ENCODE peak calls at places on chromosomes 5 and 9, in four cellular contexts. One of them, this sample, is unnamed.

GRCh38 chr5:145661737-145662530 is 173.2 kb downstream of the PRELID2 start:
- DNase-seq in HCT116: no peak
- DNase-seq in sigmoid colon: no peak
- DNase-seq in GM23338: no peak
- DNase-seq in this sample: peak; percentile 1

GRCh38 chr5:149429839-149430721 is 51.0 kb upstream of the IL17B start:
- DNase-seq in HCT116: peak; percentile 66
- DNase-seq in sigmoid colon: peak; percentile 89
- DNase-seq in GM23338: peak; percentile 67
- DNase-seq in this sample: no peak

GRCh38 chr9:88106492-88106891 is 31.8 kb downstream of the SPATA31C2 start:
- DNase-seq in HCT116: peak; percentile 54
- DNase-seq in sigmoid colon: no peak
- DNase-seq in GM23338: peak; percentile 53
- DNase-seq in this sample: peak; percentile 67

GRCh38 chr5:74392698-74393431 is 247.7 kb downstream of the ENC1 start:
- DNase-seq in HCT116: no peak
- DNase-seq in sigmoid colon: no peak
- DNase-seq in GM23338: no peak
- DNase-seq in this sample: peak; percentile 19

GRCh38 chr9:115507148-115507547 is 389.2 kb upstream of the TNC start:
- DNase-seq in HCT116: no peak
- DNase-seq in sigmoid colon: no peak
- DNase-seq in GM23338: no peak
- DNase-seq in this sample: no peak

GRCh38 chr5:124071039-124071438 is 559.1 kb downstream of the CSNK1G3 start:
- DNase-seq in HCT116: no peak
- DNase-seq in sigmoid colon: no peak
- DNase-seq in GM23338: no peak
- DNase-seq in this sample: no peak

GRCh38 chr5:149455889-149456409 is 76.9 kb upstream of the IL17B start:
- DNase-seq in HCT116: peak; percentile 90
- DNase-seq in sigmoid colon: peak; percentile 80
- DNase-seq in GM23338: no peak
- DNase-seq in this sample: peak; percentile 72

GRCh38 chr9:130680836-130681768 is 12.5 kb upstream of the EXOSC2 start:
- DNase-seq in HCT116: peak; percentile 81
- DNase-seq in sigmoid colon: peak; percentile 90
- DNase-seq in GM23338: peak; percentile 78
- DNase-seq in this sample: peak; percentile 95

GRCh38 chr9:114803459-114803858 is 2.4 kb downstream of the TNFSF15 start:
- DNase-seq in HCT116: no peak
- DNase-seq in sigmoid colon: no peak
- DNase-seq in GM23338: peak; percentile 24
- DNase-seq in this sample: no peak

GRCh38 chr9:121840838-121841760 is 189.7 kb downstream of the DAB2IP start:
- DNase-seq in HCT116: no peak
- DNase-seq in sigmoid colon: peak; percentile 42
- DNase-seq in GM23338: no peak
- DNase-seq in this sample: no peak

GRCh38 chr5:132073231-132074013 is at the start of gene CSF2:
- DNase-seq in HCT116: no peak
- DNase-seq in sigmoid colon: no peak
- DNase-seq in GM23338: no peak
- DNase-seq in this sample: peak; percentile 36

GRCh38 chr5:32193591-32193990 is 19.5 kb upstream of the GOLPH3 start:
- DNase-seq in HCT116: no peak
- DNase-seq in sigmoid colon: peak; percentile 94
- DNase-seq in GM23338: no peak
- DNase-seq in this sample: peak; percentile 65

GRCh38 chr5:150126199-150126920 is 29.3 kb downstream of the PDGFRB start:
- DNase-seq in HCT116: no peak
- DNase-seq in sigmoid colon: no peak
- DNase-seq in GM23338: no peak
- DNase-seq in this sample: no peak

GRCh38 chr5:11496127-11496719 is 408.0 kb downstream of the CTNND2 start:
- DNase-seq in HCT116: no peak
- DNase-seq in sigmoid colon: no peak
- DNase-seq in GM23338: no peak
- DNase-seq in this sample: no peak

GRCh38 chr9:100087218-100087617 is 11.6 kb downstream of the ERP44 start:
- DNase-seq in HCT116: no peak
- DNase-seq in sigmoid colon: no peak
- DNase-seq in GM23338: no peak
- DNase-seq in this sample: no peak

GRCh38 chr5:80956272-80956671 is 3.9 kb upstream of the RASGRF2 start:
- DNase-seq in HCT116: no peak
- DNase-seq in sigmoid colon: no peak
- DNase-seq in GM23338: no peak
- DNase-seq in this sample: no peak
- H3K4me3 ChIP-seq in HCT116: no peak overlapping the region
- H3K4me3 ChIP-seq in sigmoid colon: no peak overlapping the region
- H3K4me3 ChIP-seq in GM23338: no peak overlapping the region
- H3K4me3 ChIP-seq in this sample: no peak overlapping the region

DNA sequence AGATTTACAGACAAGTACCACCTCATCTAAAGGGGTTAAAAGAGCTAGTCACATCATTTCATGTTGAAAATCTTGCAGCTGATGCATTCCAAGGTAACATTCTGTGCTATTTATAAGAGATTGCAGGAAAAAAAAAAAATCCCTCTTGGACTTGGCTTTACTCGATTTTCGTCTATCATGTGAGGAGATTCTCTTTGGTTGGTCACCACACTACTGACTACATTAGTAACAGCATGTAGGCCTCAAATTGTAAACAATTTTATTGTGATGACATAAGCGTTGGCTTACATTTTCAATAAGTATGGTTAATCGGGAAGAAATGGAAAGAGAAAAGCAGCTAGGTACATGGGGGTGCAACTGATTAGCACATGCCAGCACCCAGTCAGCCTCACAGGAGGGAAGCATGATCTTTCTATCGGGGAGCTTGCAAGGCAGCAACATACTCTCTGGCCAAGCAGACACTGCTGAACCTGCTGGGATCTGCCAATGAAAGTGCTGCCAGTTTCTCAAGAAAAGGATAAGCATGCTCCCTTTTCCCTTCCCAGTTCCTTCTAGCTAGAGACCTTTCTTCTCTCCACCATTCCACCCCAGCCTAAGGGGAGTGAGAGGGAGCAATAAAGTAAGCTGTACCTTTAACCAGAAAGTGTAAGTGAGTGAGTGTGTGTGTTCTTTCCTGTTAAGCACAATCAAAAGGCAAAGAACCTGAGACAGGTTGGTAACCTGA is 7.5 kb downstream of the NREP start:
- DNase-seq in HCT116: no peak
- DNase-seq in sigmoid colon: no peak
- DNase-seq in GM23338: no peak
- DNase-seq in this sample: peak; percentile 34
- H3K4me1 ChIP-seq in HCT116: peaks cover 14% of the 10 kb centered on the region
- H3K4me1 ChIP-seq in sigmoid colon: peaks cover 38% of the 10 kb centered on the region
- H3K4me1 ChIP-seq in GM23338: peaks cover 51% of the 10 kb centered on the region
- H3K4me1 ChIP-seq in this sample: peaks cover 84% of the 10 kb centered on the region

GRCh38 chr5:95754545-95754944 is 23.4 kb downstream of the RHOBTB3 start:
- DNase-seq in HCT116: no peak
- DNase-seq in sigmoid colon: no peak
- DNase-seq in GM23338: no peak
- DNase-seq in this sample: no peak
- H3K36me3 ChIP-seq in HCT116: peaks cover 12% of the 10 kb centered on the region
- H3K36me3 ChIP-seq in sigmoid colon: peaks cover 64% of the 10 kb centered on the region
- H3K36me3 ChIP-seq in GM23338: no peaks in the 10 kb centered on the region
- H3K36me3 ChIP-seq in this sample: peaks cover 68% of the 10 kb centered on the region

GRCh38 chr5:176678584-176678983 is 31.3 kb downstream of the TSPAN17 start:
- DNase-seq in HCT116: no peak
- DNase-seq in sigmoid colon: no peak
- DNase-seq in GM23338: no peak
- DNase-seq in this sample: no peak

GRCh38 chr5:176682016-176682531 is 34.8 kb downstream of the TSPAN17 start:
- DNase-seq in HCT116: no peak
- DNase-seq in sigmoid colon: no peak
- DNase-seq in GM23338: no peak
- DNase-seq in this sample: no peak

GRCh38 chr5:176677209-176677931 is 30.1 kb downstream of the TSPAN17 start:
- DNase-seq in HCT116: no peak
- DNase-seq in sigmoid colon: no peak
- DNase-seq in GM23338: no peak
- DNase-seq in this sample: no peak

GRCh38 chr5:176679365-176680225 is 32.3 kb downstream of the TSPAN17 start:
- DNase-seq in HCT116: no peak
- DNase-seq in sigmoid colon: no peak
- DNase-seq in GM23338: peak; percentile 42
- DNase-seq in this sample: peak; percentile 19

GRCh38 chr5:176680226-176680563 is 32.9 kb downstream of the TSPAN17 start:
- DNase-seq in HCT116: no peak
- DNase-seq in sigmoid colon: no peak
- DNase-seq in GM23338: peak; percentile 51
- DNase-seq in this sample: peak; percentile 14
- H3K4me3 ChIP-seq in HCT116: no peak overlapping the region
- H3K4me3 ChIP-seq in sigmoid colon: no peak overlapping the region
- H3K4me3 ChIP-seq in GM23338: peak overlapping the region; percentile 56
- H3K4me3 ChIP-seq in this sample: no peak overlapping the region

DNA sequence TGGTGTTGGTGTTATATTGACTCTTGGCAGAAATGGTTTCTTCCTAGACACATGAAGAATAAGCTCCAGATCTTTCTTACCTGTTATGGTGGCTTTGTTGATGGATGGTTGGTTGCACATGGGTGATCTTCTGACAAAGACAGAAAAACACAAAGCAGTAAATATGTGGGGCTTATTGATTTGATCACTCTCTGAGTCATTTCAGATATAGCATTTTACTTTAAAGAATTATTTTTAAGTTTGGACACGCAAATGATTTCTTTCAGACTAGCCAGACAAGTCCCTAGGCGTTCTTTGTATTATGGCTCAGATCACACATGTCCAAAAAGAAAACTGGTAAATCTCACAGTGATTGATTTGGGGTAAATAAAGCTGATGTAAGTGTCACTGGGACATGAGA is 597.6 kb downstream of the RAB3C start:
- DNase-seq in HCT116: no peak
- DNase-seq in sigmoid colon: no peak
- DNase-seq in GM23338: no peak
- DNase-seq in this sample: no peak
- H3K4me1 ChIP-seq in HCT116: no peaks in the 10 kb centered on the region
- H3K4me1 ChIP-seq in sigmoid colon: no peaks in the 10 kb centered on the region
- H3K4me1 ChIP-seq in GM23338: peaks cover 24% of the 10 kb centered on the region
- H3K4me1 ChIP-seq in this sample: no peaks in the 10 kb centered on the region

GRCh38 chr5:79695501-79695900 is 5.9 kb downstream of the CMYA5 start:
- DNase-seq in HCT116: no peak
- DNase-seq in sigmoid colon: no peak
- DNase-seq in GM23338: no peak
- DNase-seq in this sample: no peak

GRCh38 chr5:79703381-79703645 is 13.7 kb downstream of the CMYA5 start:
- DNase-seq in HCT116: no peak
- DNase-seq in sigmoid colon: no peak
- DNase-seq in GM23338: no peak
- DNase-seq in this sample: no peak

GRCh38 chr5:79702606-79703380 is 13.2 kb downstream of the CMYA5 start:
- DNase-seq in HCT116: no peak
- DNase-seq in sigmoid colon: no peak
- DNase-seq in GM23338: peak; percentile 60
- DNase-seq in this sample: peak; percentile 68

GRCh38 chr5:79697222-79698164 is 7.9 kb downstream of the CMYA5 start:
- DNase-seq in HCT116: no peak
- DNase-seq in sigmoid colon: no peak
- DNase-seq in GM23338: no peak
- DNase-seq in this sample: peak; percentile 65

GRCh38 chr5:79699766-79700400 is 10.2 kb downstream of the CMYA5 start:
- DNase-seq in HCT116: no peak
- DNase-seq in sigmoid colon: no peak
- DNase-seq in GM23338: no peak
- DNase-seq in this sample: no peak
- H3K36me3 ChIP-seq in HCT116: no peaks in the 10 kb centered on the region
- H3K36me3 ChIP-seq in sigmoid colon: no peaks in the 10 kb centered on the region
- H3K36me3 ChIP-seq in GM23338: no peaks in the 10 kb centered on the region
- H3K36me3 ChIP-seq in this sample: no peaks in the 10 kb centered on the region

GRCh38 chr9:124137944-124138335 is 119.8 kb upstream of the NEK6 start:
- DNase-seq in HCT116: no peak
- DNase-seq in sigmoid colon: no peak
- DNase-seq in GM23338: no peak
- DNase-seq in this sample: no peak
- H3K4me3 ChIP-seq in HCT116: no peak overlapping the region
- H3K4me3 ChIP-seq in sigmoid colon: no peak overlapping the region
- H3K4me3 ChIP-seq in GM23338: no peak overlapping the region
- H3K4me3 ChIP-seq in this sample: no peak overlapping the region